ENCODE peak calls at places on chromosomes 7 and 10, in five cellular contexts. B is HCT116, L is GM12878, E is HepG2, A is K562. C is an unnamed sample.
A peak's percentile ranks its signal among the peaks of the same experiment; 100 is the strongest.

GRCh38 chr10:4812952-4813351 is 13.1 kb upstream of the AKR1E2 start:
- DNase-seq in B (peak; percentile 36), L (no peak), E (peak; percentile 58), A (peak; percentile 49), C (no peak)

GRCh38 chr10:110336111-110336721 is 31.5 kb upstream of the SMNDC1 start:
- DNase-seq in B (no peak), L (no peak), E (no peak), A (no peak), C (peak; percentile 48)

GRCh38 chr10:3763035-3763456 is 22.0 kb downstream of the KLF6 start:
- DNase-seq in B (peak; percentile 72), L (no peak), E (no peak), A (peak; percentile 56), C (no peak)

GRCh38 chr10:122911889-122912484 is 1.6 kb downstream of the FAM24A start:
- DNase-seq in B (no peak), L (no peak), E (peak; percentile 29), A (peak; percentile 59), C (peak; percentile 55)

GRCh38 chr10:68848281-68848680 is 20.9 kb downstream of the STOX1 start:
- DNase-seq in B (no peak), L (no peak), E (no peak), A (no peak), C (no peak)

GRCh38 chr10:125172694-125173093 is 12.3 kb upstream of the CTBP2 start:
- DNase-seq in B (no peak), L (no peak), E (no peak), A (no peak), C (no peak)

GRCh38 chr7:2438181-2438580 is 34.8 kb downstream of the CHST12 start:
- DNase-seq in B (no peak), L (no peak), E (no peak), A (no peak), C (no peak)

GRCh38 chr7:140972876-140973829 is 41.6 kb downstream of the MRPS33 start:
- DNase-seq in B (no peak), L (no peak), E (peak; percentile 90), A (no peak), C (no peak)

GRCh38 chr7:87001214-87001613 is 58.2 kb downstream of the ELAPOR2 start:
- DNase-seq in B (no peak), L (no peak), E (no peak), A (no peak), C (no peak)

GRCh38 chr10:88213206-88213605 is 349.8 kb downstream of the PTEN start:
- DNase-seq in B (no peak), L (no peak), E (no peak), A (no peak), C (no peak)

GRCh38 chr10:124126711-124127385 is 33.5 kb upstream of the CHST15 start:
- DNase-seq in B (no peak), L (no peak), E (no peak), A (no peak), C (no peak)

GRCh38 chr7:56639173-56639746 is 493.0 kb downstream of the ZNF479 start:
- DNase-seq in B (no peak), L (no peak), E (no peak), A (no peak), C (no peak)

GRCh38 chr10:59907537-59907917 is 1.2 kb upstream of the CCDC6 start:
- DNase-seq in B (no peak), L (no peak), E (no peak), A (no peak), C (no peak)

GRCh38 chr10:101967713-101968112 is 88.3 kb downstream of the ARMH3 start:
- DNase-seq in B (no peak), L (no peak), E (no peak), A (no peak), C (no peak)

DNA sequence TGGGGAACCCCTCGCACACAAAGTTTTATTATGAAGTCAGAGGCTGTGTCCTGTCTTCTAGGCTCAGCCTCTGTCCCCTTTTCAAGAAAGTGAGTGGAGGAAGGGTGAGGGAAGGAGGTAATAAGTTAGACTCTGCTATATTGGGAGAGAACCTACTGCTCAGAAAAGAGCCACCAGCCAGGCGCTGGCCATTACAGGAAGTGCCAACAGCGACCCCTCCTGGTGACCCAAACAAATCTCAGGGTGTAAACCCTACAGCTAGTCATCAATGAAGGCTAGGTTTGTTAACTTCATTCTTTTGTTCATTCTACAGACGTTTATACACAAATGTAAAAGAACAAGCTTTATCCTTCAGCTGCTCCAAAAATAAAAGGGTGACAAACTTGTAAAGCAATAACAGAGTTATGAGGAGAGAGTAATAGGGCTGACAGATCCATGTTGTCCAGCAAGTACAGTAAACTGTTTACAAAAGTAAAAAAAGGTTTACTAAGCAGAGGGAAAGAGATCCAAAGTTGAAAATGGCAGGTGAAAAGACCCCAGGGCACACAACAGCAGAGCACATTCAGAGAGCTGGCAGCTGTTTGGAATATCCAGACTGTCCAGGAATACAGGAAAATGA is 82.7 kb downstream of the FAM204A start:
- DNase-seq in B (peak; percentile 32), L (no peak), E (peak; percentile 19), A (peak; percentile 44), C (peak; percentile 32)
- TF ChIP-seq ZNF274 in B (no peak), L (no peak), E (no peak), A (no peak), C (no peak)

GRCh38 chr10:78707745-78708144 is 361.0 kb upstream of the ZMIZ1 start:
- DNase-seq in B (no peak), L (no peak), E (no peak), A (no peak), C (no peak)
- H3K4me3 ChIP-seq in B (no peak overlapping the region), L (no peak overlapping the region), E (no peak overlapping the region), A (no peak overlapping the region), C (no peak overlapping the region)

GRCh38 chr7:24670782-24671181 is 86.5 kb downstream of the GSDME start:
- DNase-seq in B (no peak), L (no peak), E (no peak), A (no peak), C (no peak)

GRCh38 chr7:24668922-24669635 is 88.2 kb downstream of the GSDME start:
- DNase-seq in B (no peak), L (no peak), E (no peak), A (no peak), C (no peak)

GRCh38 chr7:24665564-24666294 is 91.5 kb downstream of the GSDME start:
- DNase-seq in B (peak; percentile 27), L (peak; percentile 27), E (peak; percentile 53), A (peak; percentile 51), C (peak; percentile 44)

GRCh38 chr7:24669971-24670591 is 87.2 kb downstream of the GSDME start:
- DNase-seq in B (no peak), L (no peak), E (no peak), A (no peak), C (peak; percentile 30)
- TF ChIP-seq ZNF274 in B (no peak), L (no peak), E (no peak), A (no peak), C (no peak)

GRCh38 chr7:20328027-20328426 is 2.7 kb upstream of the ITGB8 start:
- DNase-seq in B (no peak), L (no peak), E (no peak), A (no peak), C (no peak)

GRCh38 chr7:20330176-20330796 is 414 bp upstream of the ITGB8 start:
- DNase-seq in B (no peak), L (no peak), E (peak; percentile 36), A (peak; percentile 63), C (no peak)

GRCh38 chr7:20329389-20330175 is 1.1 kb upstream of the ITGB8 start:
- DNase-seq in B (peak; percentile 83), L (peak; percentile 76), E (peak; percentile 60), A (peak; percentile 74), C (no peak)

GRCh38 chr7:20327047-20327446 is 3.7 kb upstream of the ITGB8 start:
- DNase-seq in B (no peak), L (no peak), E (no peak), A (no peak), C (no peak)

DNA sequence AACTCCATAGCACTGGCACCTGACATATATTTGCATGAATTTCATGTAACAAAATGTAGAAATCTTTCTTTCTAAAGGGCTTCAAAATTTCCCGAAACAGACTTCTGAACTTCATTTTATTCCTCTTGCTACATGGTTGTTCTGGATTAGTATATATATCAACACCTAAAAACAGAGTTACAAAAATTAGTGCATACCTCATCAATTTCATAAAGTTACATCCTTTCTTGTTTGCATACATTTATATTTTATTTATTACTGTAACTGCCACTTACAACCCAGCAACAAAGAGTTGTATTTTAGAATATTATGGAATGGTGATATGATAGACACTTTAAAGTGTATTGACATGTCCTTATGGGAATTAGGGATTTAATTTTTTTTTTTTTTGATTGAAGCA is 2.0 kb upstream of the ITGB8 start:
- DNase-seq in B (no peak), L (no peak), E (no peak), A (no peak), C (no peak)
- H3K4me3 ChIP-seq in B (peak overlapping the region; percentile 66), L (no peak overlapping the region), E (no peak overlapping the region), A (no peak overlapping the region), C (peak overlapping the region; percentile 75)

GRCh38 chr10:104293021-104293420 is 24.0 kb downstream of the GSTO2 start:
- DNase-seq in B (no peak), L (no peak), E (no peak), A (no peak), C (no peak)
- TF ChIP-seq ZNF274 in B (no peak), L (no peak), E (no peak), A (no peak), C (no peak)

GRCh38 chr10:84178387-84178697 is 4.7 kb downstream of the GPR15LG start:
- DNase-seq in B (no peak), L (no peak), E (no peak), A (no peak), C (no peak)

GRCh38 chr10:84176351-84176750 is 2.8 kb downstream of the GPR15LG start:
- DNase-seq in B (no peak), L (no peak), E (no peak), A (no peak), C (no peak)

GRCh38 chr10:84176836-84177474 is 3.4 kb downstream of the GPR15LG start:
- DNase-seq in B (no peak), L (no peak), E (no peak), A (no peak), C (no peak)

GRCh38 chr10:84179059-84179710 is 5.6 kb downstream of the GPR15LG start:
- DNase-seq in B (no peak), L (no peak), E (no peak), A (no peak), C (no peak)

DNA sequence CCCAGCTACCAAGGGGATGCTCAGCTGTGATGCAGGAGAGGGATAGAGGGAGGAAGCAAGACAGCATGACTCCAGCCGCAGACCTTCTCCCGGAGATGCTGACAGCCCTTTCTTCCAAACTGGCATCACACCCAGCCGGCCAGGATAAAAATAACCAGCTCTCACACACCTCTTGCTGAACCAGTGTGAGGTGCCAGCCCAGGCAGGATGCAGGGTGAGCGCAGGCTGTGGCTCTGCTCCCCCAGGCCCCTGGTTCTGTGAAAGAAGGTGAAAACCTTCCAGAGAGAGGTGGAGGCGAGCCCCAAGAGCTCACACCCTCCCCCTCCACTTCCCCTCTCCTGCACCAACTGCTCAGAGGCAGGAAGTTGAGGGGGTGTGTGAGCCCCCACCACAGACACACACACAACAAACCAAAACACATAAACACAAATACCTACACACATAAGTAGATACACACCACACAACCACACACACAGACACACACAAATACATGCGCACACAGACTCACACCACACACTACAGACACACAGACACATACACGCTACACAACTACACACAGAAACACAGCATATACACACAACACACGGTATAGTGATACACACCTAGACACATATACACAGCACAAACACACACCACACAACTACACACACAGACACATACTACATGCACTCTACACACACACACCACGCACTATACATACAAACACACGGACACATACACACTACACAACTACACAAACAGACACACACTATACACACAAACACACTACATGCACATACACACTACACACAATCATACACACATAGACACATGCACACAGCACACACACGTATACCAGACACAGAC is 4.2 kb downstream of the GPR15LG start:
- DNase-seq in B (no peak), L (no peak), E (no peak), A (no peak), C (no peak)
- H3K4me3 ChIP-seq in B (no peak overlapping the region), L (peak overlapping the region; percentile 38), E (no peak overlapping the region), A (no peak overlapping the region), C (no peak overlapping the region)